ENCODE peak calls at places on chromosomes 13 and 19, in five cellular contexts. One of them, this sample, is unnamed.
A peak's percentile ranks its signal among the peaks of the same experiment; 100 is the strongest.

GRCh38 chr13:96338030-96338429 is 248.1 kb downstream of the HS6ST3 start:
- DNase-seq in left colon: no peak
- DNase-seq in nucleus accumbens: no peak
- DNase-seq in ACHN: no peak
- DNase-seq in Calu3: no peak
- DNase-seq in this sample: no peak

GRCh38 chr19:38617283-38617763 is 430 bp downstream of the MAP4K1 start:
- DNase-seq in left colon: no peak
- DNase-seq in nucleus accumbens: no peak
- DNase-seq in ACHN: no peak
- DNase-seq in Calu3: no peak
- DNase-seq in this sample: no peak

GRCh38 chr19:17107546-17108452 is 32.2 kb downstream of the MYO9B start:
- DNase-seq in left colon: peak; percentile 85
- DNase-seq in nucleus accumbens: peak; percentile 35
- DNase-seq in ACHN: peak; percentile 88
- DNase-seq in Calu3: peak; percentile 81
- DNase-seq in this sample: no peak

GRCh38 chr19:39419003-39419402 is 6.5 kb downstream of the PLEKHG2 start:
- DNase-seq in left colon: no peak
- DNase-seq in nucleus accumbens: no peak
- DNase-seq in ACHN: no peak
- DNase-seq in Calu3: no peak
- DNase-seq in this sample: no peak

GRCh38 chr19:47430041-47430802 is 10.9 kb upstream of the MEIS3 start:
- DNase-seq in left colon: peak; percentile 66
- DNase-seq in nucleus accumbens: no peak
- DNase-seq in ACHN: peak; percentile 37
- DNase-seq in Calu3: peak; percentile 30
- DNase-seq in this sample: no peak

GRCh38 chr19:38880076-38880881 is 2.2 kb upstream of the RINL start:
- DNase-seq in left colon: no peak
- DNase-seq in nucleus accumbens: no peak
- DNase-seq in ACHN: no peak
- DNase-seq in Calu3: no peak
- DNase-seq in this sample: no peak

GRCh38 chr13:91546865-91547264 is 148.4 kb downstream of the GPC5 start:
- DNase-seq in left colon: no peak
- DNase-seq in nucleus accumbens: no peak
- DNase-seq in ACHN: no peak
- DNase-seq in Calu3: no peak
- DNase-seq in this sample: no peak

GRCh38 chr19:11485245-11485837 is 4.5 kb upstream of the ELAVL3 start:
- DNase-seq in left colon: no peak
- DNase-seq in nucleus accumbens: no peak
- DNase-seq in ACHN: no peak
- DNase-seq in Calu3: no peak
- DNase-seq in this sample: peak; percentile 53

GRCh38 chr13:111093634-111094033 is 21.5 kb upstream of the ARHGEF7 start:
- DNase-seq in left colon: no peak
- DNase-seq in nucleus accumbens: no peak
- DNase-seq in ACHN: no peak
- DNase-seq in Calu3: no peak
- DNase-seq in this sample: no peak

GRCh38 chr19:11377237-11377636 is 2.8 kb downstream of the SWSAP1 start:
- DNase-seq in left colon: no peak
- DNase-seq in nucleus accumbens: no peak
- DNase-seq in ACHN: peak; percentile 79
- DNase-seq in Calu3: no peak
- DNase-seq in this sample: no peak

GRCh38 chr19:22545751-22546150 is 88.4 kb upstream of the ZNF492 start:
- DNase-seq in left colon: no peak
- DNase-seq in nucleus accumbens: no peak
- DNase-seq in ACHN: peak; percentile 31
- DNase-seq in Calu3: no peak
- DNase-seq in this sample: no peak

GRCh38 chr13:41588899-41589298 is 131.5 kb downstream of the RGCC start:
- DNase-seq in left colon: no peak
- DNase-seq in nucleus accumbens: no peak
- DNase-seq in ACHN: peak; percentile 40
- DNase-seq in Calu3: no peak
- DNase-seq in this sample: no peak

GRCh38 chr13:85806553-85807175 is 7.4 kb upstream of the SLITRK6 start:
- DNase-seq in left colon: no peak
- DNase-seq in nucleus accumbens: no peak
- DNase-seq in ACHN: peak; percentile 56
- DNase-seq in Calu3: no peak
- DNase-seq in this sample: peak; percentile 38

GRCh38 chr19:44757735-44758505 is 9.4 kb downstream of the BCL3 start:
- DNase-seq in left colon: peak; percentile 55
- DNase-seq in nucleus accumbens: no peak
- DNase-seq in ACHN: no peak
- DNase-seq in Calu3: no peak
- DNase-seq in this sample: peak; percentile 25

GRCh38 chr19:50796634-50797428 is 6.6 kb downstream of the ACP4 start:
- DNase-seq in left colon: no peak
- DNase-seq in nucleus accumbens: no peak
- DNase-seq in ACHN: no peak
- DNase-seq in Calu3: no peak
- DNase-seq in this sample: no peak

GRCh38 chr13:31860002-31860401 is 120.7 kb downstream of the RXFP2 start:
- DNase-seq in left colon: no peak
- DNase-seq in nucleus accumbens: peak; percentile 22
- DNase-seq in ACHN: no peak
- DNase-seq in Calu3: no peak
- DNase-seq in this sample: peak; percentile 50

GRCh38 chr13:48126944-48127814 is 32.3 kb upstream of the MED4 start:
- DNase-seq in left colon: peak; percentile 50
- DNase-seq in nucleus accumbens: peak; percentile 13
- DNase-seq in ACHN: peak; percentile 73
- DNase-seq in Calu3: peak; percentile 20
- DNase-seq in this sample: peak; percentile 73

GRCh38 chr19:55091955-55092354 is 16.3 kb downstream of the EPS8L1 start:
- DNase-seq in left colon: no peak
- DNase-seq in nucleus accumbens: no peak
- DNase-seq in ACHN: no peak
- DNase-seq in Calu3: no peak
- DNase-seq in this sample: no peak

GRCh38 chr19:28887920-28888618 is 324.9 kb downstream of the UQCRFS1 start:
- DNase-seq in left colon: peak; percentile 30
- DNase-seq in nucleus accumbens: no peak
- DNase-seq in ACHN: no peak
- DNase-seq in Calu3: no peak
- DNase-seq in this sample: no peak